ENCODE peak calls at places on chromosomes 11 and 22, in ten cellular contexts. M is HCT116, T is heart left ventricle, H is breast epithelium, N is IMR-90, S is upper lobe of left lung, V is ovary, B is sigmoid colon, E is Peyer's patch, K is prostate gland. Z is an unnamed sample. For H3K27me3, the result is how much of the 10 kb centered on the place peaks cover.

GRCh38 chr11:124204008-124204407 is 20.9 kb downstream of the OR10D3 start:
- DNase-seq in M (no peak), T (no peak), H (no peak), N (no peak), S (no peak), V (no peak), B (no peak), E (no peak), K (no peak), Z (no peak)

GRCh38 chr11:123452799-123453198 is 22.7 kb downstream of the GRAMD1B start:
- DNase-seq in M (no peak), T (no peak), H (no peak), N (no peak), S (no peak), V (no peak), B (no peak), E (no peak), K (no peak), Z (no peak)

GRCh38 chr22:28051787-28052356 is 132.8 kb upstream of the PITPNB start:
- DNase-seq in M (peak), T (peak), H (peak), N (peak), S (peak), V (peak), B (peak), E (peak), K (peak), Z (peak)

GRCh38 chr11:62852523-62853188 is 13.3 kb upstream of the WDR74 start:
- DNase-seq in M (no peak), T (no peak), H (no peak), N (no peak), S (no peak), V (no peak), B (no peak), E (no peak), K (no peak), Z (no peak)

GRCh38 chr11:75223954-75224643 is 16.5 kb upstream of the TPBGL start:
- DNase-seq in M (no peak), T (no peak), H (no peak), N (no peak), S (no peak), V (no peak), B (no peak), E (no peak), K (no peak), Z (no peak)

GRCh38 chr11:72840780-72841179 is 26.6 kb downstream of the ATG16L2 start:
- DNase-seq in M (no peak), T (no peak), H (no peak), N (peak), S (no peak), V (no peak), B (no peak), E (no peak), K (no peak), Z (no peak)

GRCh38 chr11:12235945-12236743 is 125.8 kb downstream of the MICAL2 start:
- DNase-seq in M (peak), T (no peak), H (peak), N (peak), S (peak), V (no peak), B (no peak), E (peak), K (peak), Z (peak)

GRCh38 chr11:800473-800872 is 2.4 kb upstream of the SLC25A22 start:
- DNase-seq in M (no peak), T (no peak), H (no peak), N (no peak), S (no peak), V (no peak), B (no peak), E (no peak), K (no peak), Z (no peak)

GRCh38 chr11:120060512-120060911 is 77.4 kb downstream of the TRIM29 start:
- DNase-seq in M (no peak), T (no peak), H (peak), N (no peak), S (no peak), V (no peak), B (no peak), E (no peak), K (no peak), Z (no peak)

DNA sequence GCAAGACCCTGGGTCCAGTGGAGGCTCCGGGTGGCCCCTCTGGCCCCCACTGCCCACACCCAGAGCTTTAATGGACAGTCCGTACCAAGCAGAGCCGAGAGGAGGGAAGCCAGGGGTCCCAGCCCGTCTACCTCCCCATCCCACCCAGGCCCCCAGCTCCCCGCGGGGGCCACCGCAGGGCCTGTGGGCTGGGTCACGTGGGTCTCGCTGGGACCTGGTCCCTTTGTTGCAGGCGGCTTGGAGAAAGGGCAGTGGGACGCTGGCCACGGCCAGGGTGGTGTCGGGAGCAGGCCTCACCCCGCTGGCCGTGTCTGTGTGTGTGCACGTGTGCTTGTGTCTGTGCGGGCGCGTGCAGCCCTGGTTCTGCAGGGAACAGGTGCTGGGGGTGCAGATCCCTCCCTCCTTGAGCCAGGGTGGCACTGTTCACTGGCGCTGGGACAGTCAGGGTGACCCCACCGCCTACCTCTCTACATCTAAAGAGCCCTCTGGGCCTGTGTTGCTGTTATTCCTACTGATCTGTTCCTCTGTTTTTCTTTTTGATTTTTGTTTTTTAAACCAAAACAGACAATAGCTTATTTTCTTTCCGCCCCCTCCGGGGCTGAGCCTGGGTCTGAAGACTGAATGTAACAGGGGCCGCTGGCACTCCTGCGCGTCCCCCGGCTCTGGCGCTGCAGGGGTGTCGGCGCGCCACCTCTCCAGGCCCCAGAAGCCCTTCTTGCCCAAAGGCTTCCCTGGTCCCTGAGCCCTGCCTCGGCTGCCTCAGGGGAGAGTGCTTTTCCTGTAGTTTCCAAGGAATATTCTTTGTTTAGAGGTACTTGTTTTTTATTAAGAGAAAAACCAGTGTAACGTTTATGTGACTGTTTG is 20.1 kb upstream of the TMEM191C start:
- DNase-seq in M (no peak), T (no peak), H (no peak), N (no peak), S (peak), V (no peak), B (peak), E (peak), K (peak), Z (peak)
- TF ChIP-seq POLR2A in M (no peak), T (no peak), H (no peak), N (no peak), S (no peak), V (no peak), B (no peak), E (no peak), K (no peak), Z (no peak)

DNA sequence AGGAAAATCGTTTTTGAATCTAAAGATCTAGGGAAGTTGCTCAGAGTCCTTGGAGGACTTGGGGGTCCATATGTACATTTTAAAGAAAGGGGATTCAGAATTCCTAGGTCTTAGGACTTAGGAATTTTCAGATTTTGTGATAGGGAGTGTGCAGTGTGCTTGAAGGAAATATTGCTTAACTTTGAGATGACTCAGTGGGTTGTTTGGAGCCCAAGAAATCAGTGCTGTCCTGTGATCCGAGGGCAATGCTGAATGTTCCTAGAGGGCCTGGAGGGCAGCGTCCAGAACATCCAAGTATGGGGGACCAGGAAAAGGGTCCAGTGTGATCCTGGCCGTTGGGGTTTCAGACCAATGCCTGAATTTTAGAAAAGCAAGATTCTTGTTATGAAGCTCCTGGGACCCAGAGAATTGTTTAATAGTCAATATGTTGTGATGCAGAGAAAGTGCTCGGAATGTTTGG is 3.1 kb upstream of the IGF2 start:
- DNase-seq in M (no peak), T (no peak), H (no peak), N (peak), S (no peak), V (no peak), B (no peak), E (no peak), K (no peak), Z (no peak)
- H3K27me3 ChIP-seq in M (under half), T (half or more), H (half or more), N (half or more), S (under half), V (under half), B (half or more), E (under half), K (under half), Z (half or more)

GRCh38 chr11:134466909-134467567 is 55.0 kb upstream of the B3GAT1 start:
- DNase-seq in M (no peak), T (no peak), H (no peak), N (no peak), S (no peak), V (no peak), B (peak), E (no peak), K (no peak), Z (peak)
- TF ChIP-seq POLR2A in M (no peak), T (no peak), H (no peak), N (no peak), S (no peak), V (no peak), B (no peak), E (no peak), K (no peak), Z (no peak)

DNA sequence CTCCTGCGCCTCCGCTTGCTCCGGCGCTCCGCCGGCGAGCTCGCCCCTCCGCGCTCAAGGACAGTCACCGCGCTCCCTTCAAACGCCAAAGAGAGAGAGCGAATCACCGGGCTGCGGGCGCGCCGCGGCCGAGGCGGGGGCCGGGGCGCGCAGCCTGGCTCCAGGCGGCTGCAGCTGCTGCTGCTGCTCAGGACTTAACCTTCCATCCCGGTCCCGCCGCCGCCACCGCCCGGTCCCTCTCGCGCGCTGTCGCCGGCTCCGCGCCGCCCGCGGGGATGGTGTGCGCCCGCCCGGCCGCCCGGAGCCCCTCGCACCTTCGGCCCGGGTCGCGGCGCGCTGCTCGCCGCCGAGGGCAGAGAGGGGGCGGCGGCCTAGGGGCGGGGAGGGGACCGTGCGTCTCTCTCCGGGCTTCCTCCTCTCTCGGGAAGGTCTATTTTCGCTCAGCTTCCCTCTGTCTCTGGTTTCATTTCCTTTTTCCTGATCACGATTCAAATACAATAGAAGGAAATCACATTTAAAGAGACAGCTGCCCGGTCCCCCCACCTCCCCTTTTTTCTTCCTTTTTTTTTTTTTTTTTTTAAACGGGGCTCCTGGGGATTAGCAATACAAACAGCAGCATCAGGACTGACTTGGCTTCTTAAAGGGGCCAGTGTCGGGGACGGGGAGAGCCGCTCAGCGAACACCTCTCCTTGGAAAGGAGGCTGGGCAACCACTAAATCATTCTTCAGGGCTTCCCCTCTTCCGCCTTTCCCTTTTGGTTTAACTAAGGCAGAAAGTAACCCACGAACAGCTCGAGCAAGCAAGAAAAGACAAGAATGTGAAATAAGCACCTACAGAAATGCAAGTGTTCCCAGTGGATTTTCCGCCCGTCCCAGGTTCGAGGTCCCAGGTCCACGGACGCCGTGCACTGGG is 22.1 kb downstream of the LMO2 start:
- DNase-seq in M (no peak), T (peak), H (no peak), N (peak), S (peak), V (no peak), B (no peak), E (peak), K (no peak), Z (no peak)
- H3K27me3 ChIP-seq in M (under half), T (under half), H (under half), N (half or more), S (under half), V (under half), B (half or more), E (under half), K (under half), Z (half or more)